ENCODE peak calls at places on chromosomes 6 and 20, in four cellular contexts. H is astrocyte, J is PC-3, L is neural progenitor cell. F is an unnamed sample. For H3K4me1, the result is how much of the 10 kb centered on the place peaks cover.

GRCh38 chr6:132780770-132781371 is 17.6 kb downstream of the SLC18B1 start:
- DNase-seq in H (no peak), J (peak), L (peak), F (no peak)

GRCh38 chr6:21836772-21837460 is 243.4 kb downstream of the SOX4 start:
- DNase-seq in H (no peak), J (no peak), L (no peak), F (no peak)

GRCh38 chr6:114194362-114195343 is 148.2 kb downstream of the HS3ST5 start:
- DNase-seq in H (peak), J (no peak), L (no peak), F (no peak)

GRCh38 chr20:45969712-45970634 is 2.0 kb downstream of the ZNF335 start:
- DNase-seq in H (peak), J (peak), L (peak), F (peak)

GRCh38 chr6:107819217-107819616 is 4.9 kb downstream of the SCML4 start:
- DNase-seq in H (no peak), J (no peak), L (no peak), F (no peak)

GRCh38 chr6:24099181-24099580 is 26.8 kb upstream of the NRSN1 start:
- DNase-seq in H (no peak), J (no peak), L (no peak), F (no peak)

GRCh38 chr6:47670851-47671250 is 27.5 kb upstream of the ADGRF4 start:
- DNase-seq in H (no peak), J (no peak), L (peak), F (no peak)

GRCh38 chr6:2763876-2764540 is 1.2 kb upstream of the WRNIP1 start:
- DNase-seq in H (no peak), J (no peak), L (no peak), F (no peak)

GRCh38 chr6:137010138-137010718 is 34.5 kb downstream of the IL20RA start:
- DNase-seq in H (no peak), J (no peak), L (no peak), F (no peak)

GRCh38 chr6:32148289-32148688 is 3.5 kb downstream of the PRRT1 start:
- DNase-seq in H (no peak), J (no peak), L (peak), F (no peak)

GRCh38 chr6:2542858-2543218 is 207.9 kb downstream of the MYLK4 start:
- DNase-seq in H (peak), J (peak), L (no peak), F (peak)

GRCh38 chr6:32952817-32953739 is at the start of gene HLA-DMA:
- DNase-seq in H (peak), J (peak), L (peak), F (peak)

GRCh38 chr6:22558288-22558882 is 11.0 kb upstream of the HDGFL1 start:
- DNase-seq in H (no peak), J (peak), L (no peak), F (no peak)

GRCh38 chr6:99711925-99712324 is 105.3 kb downstream of the PRDM13 start:
- DNase-seq in H (no peak), J (no peak), L (no peak), F (no peak)
- H3K27ac ChIP-seq in H (no peak), J (no peak), L (no peak), F (no peak)

DNA sequence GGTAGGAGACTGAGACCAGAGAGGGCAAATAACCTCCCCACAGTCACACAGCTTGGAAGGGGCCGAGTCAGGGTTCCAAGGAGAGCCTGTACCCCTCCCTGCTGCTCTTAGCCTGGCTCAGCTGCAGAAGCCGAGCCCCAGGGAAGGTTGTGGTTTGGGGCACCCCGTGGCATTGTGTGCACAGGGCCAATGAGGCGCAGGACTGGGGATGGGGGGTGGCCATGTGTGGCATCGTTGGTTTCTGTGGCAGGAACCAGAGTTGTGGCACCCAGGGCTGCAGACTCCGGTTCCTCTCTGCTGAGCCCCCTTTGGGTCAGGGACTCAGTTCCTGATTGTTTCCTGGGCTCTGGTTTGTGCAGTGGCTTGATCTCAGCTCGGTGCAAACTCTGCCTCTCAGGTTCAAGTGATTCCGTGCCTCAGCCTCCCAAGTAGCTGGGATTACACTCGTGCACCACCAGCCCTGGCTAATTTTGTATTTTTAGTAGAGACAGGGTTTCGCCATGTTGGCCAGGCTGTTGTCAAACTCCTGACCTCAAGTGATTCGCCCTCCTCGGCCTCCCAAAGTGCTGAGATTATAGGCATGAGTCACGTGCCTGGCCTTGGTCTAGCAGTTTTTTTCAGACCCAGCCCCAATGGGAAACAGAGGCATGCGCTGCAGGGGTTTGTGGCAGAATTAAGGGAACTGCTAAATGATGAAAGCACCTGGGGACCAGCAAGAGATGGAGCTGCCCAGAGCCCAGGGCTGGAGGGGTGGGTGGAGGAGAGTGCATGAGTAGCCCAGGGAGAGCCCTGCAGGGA is 221.0 kb upstream of the SULF2 start:
- DNase-seq in H (peak), J (peak), L (no peak), F (no peak)
- H3K9ac ChIP-seq in H (no peak), J (no peak), L (no peak), F (no peak)

GRCh38 chr6:110017306-110017705 is 39.2 kb downstream of the GPR6 start:
- DNase-seq in H (no peak), J (no peak), L (no peak), F (no peak)

GRCh38 chr6:110017946-110018345 is 39.8 kb downstream of the GPR6 start:
- DNase-seq in H (no peak), J (no peak), L (no peak), F (no peak)

GRCh38 chr6:110018486-110018885 is 40.4 kb downstream of the GPR6 start:
- DNase-seq in H (no peak), J (no peak), L (no peak), F (no peak)

GRCh38 chr6:110013396-110013795 is 35.3 kb downstream of the GPR6 start:
- DNase-seq in H (no peak), J (no peak), L (no peak), F (no peak)

DNA sequence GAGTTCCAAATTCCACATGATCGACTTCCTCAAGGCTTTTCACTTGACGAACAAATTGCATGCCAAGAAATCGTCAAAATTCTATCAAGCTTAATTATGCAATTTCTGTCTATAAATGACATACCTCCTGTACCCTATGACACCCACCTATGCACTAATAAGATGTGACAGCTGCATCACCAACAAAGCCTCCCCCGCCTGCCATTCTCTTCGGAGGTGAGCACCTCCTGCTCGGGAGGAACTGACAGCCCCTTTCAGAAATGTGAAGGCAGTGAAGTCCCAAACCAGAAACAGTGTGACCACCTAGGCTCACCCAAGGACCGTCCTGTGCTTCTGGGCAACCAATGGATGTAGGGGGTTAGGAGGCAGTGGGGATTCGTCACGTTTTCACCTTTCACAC is 37.1 kb downstream of the GPR6 start:
- DNase-seq in H (no peak), J (no peak), L (no peak), F (no peak)
- H3K4me1 ChIP-seq in H (under half), J (under half), L (under half), F (under half)

GRCh38 chr6:37020426-37021211 is 15.2 kb downstream of the FGD2 start:
- DNase-seq in H (no peak), J (peak), L (no peak), F (peak)

GRCh38 chr6:37017606-37018005 is 12.2 kb downstream of the FGD2 start:
- DNase-seq in H (no peak), J (no peak), L (peak), F (no peak)

GRCh38 chr6:37016995-37017394 is 11.5 kb downstream of the FGD2 start:
- DNase-seq in H (no peak), J (no peak), L (no peak), F (no peak)

GRCh38 chr6:37018152-37019064 is 13.0 kb downstream of the FGD2 start:
- DNase-seq in H (peak), J (peak), L (peak), F (peak)

GRCh38 chr6:37019065-37019450 is 13.6 kb downstream of the FGD2 start:
- DNase-seq in H (no peak), J (peak), L (no peak), F (no peak)
- H3K27ac ChIP-seq in H (no peak), J (peak), L (no peak), F (no peak)